ENCODE peak calls at places on chromosomes 6 and 20, in four cellular contexts. L is M059J, J is GM10248, N is smooth muscle cell of the brain vasculature. B is an unnamed sample.

GRCh38 chr20:49045440-49046086 is 549 bp upstream of the CSE1L start:
- DNase-seq in L (peak; percentile 26), J (peak; percentile 22), N (no peak), B (peak; percentile 37)

GRCh38 chr20:52826722-52827121 is 145.4 kb upstream of the TSHZ2 start:
- DNase-seq in N (no peak), L (no peak), J (no peak), B (no peak)

GRCh38 chr20:41052742-41053419 is 24.3 kb downstream of the TOP1 start:
- DNase-seq in L (peak; percentile 48), N (no peak), J (no peak), B (no peak)

GRCh38 chr20:40255368-40255767 is 433.7 kb downstream of the MAFB start:
- DNase-seq in J (no peak), N (no peak), L (no peak), B (no peak)

GRCh38 chr6:15312500-15312899 is 66.6 kb downstream of the JARID2 start:
- DNase-seq in J (no peak), L (peak; percentile 70), N (no peak), B (no peak)

GRCh38 chr20:57582432-57583288 is 21.8 kb downstream of the PCK1 start:
- DNase-seq in J (no peak), L (peak; percentile 57), N (peak; percentile 54), B (peak; percentile 44)

GRCh38 chr6:154070657-154071056 is 31.6 kb downstream of the OPRM1 start:
- DNase-seq in L (peak; percentile 64), J (no peak), N (no peak), B (no peak)

GRCh38 chr6:170225852-170226417 is 64.9 kb downstream of the DLL1 start:
- DNase-seq in J (no peak), N (no peak), L (no peak), B (peak; percentile 47)

GRCh38 chr6:129853996-129854711 is 7.0 kb downstream of the TMEM244 start:
- DNase-seq in J (no peak), N (no peak), L (peak; percentile 90), B (no peak)